ENCODE peak calls at places on chromosomes 3 and 15, in seven cellular contexts. J is LHCN-M2; L is choroid plexus epithelial cell; W is hypothalamus; K is Calu3; D is stimulated activated CD8-positive, alpha-beta memory T cell treated with anti-CD3 and anti-CD28 coated beads, Interleukin-7, amount 100 ng/mL, for 4 hours; H is NCI-H1930. O is an unnamed sample.

GRCh38 chr3:127632035-127632434 is 3.0 kb downstream of the PODXL2 start:
- DNase-seq in J (no peak), L (no peak), W (no peak), K (no peak), D (no peak), H (no peak), O (no peak)

GRCh38 chr3:187968883-187969580 is 184.9 kb upstream of the LPP start:
- DNase-seq in D (no peak), H (no peak), J (peak; percentile 45), L (peak; percentile 93), W (no peak), K (peak; percentile 71), O (no peak)

GRCh38 chr3:138409171-138409570 is 25.2 kb upstream of the ESYT3 start:
- DNase-seq in L (no peak), H (no peak), W (no peak), J (no peak), K (no peak), D (no peak), O (no peak)

GRCh38 chr15:44427756-44428724 is 611 bp downstream of the CTDSPL2 start:
- DNase-seq in J (peak; percentile 77), H (peak; percentile 57), W (no peak), D (no peak), K (peak; percentile 41), L (peak; percentile 66), O (no peak)

GRCh38 chr3:121152573-121152972 is 244.6 kb downstream of the STXBP5L start:
- DNase-seq in K (no peak), L (peak; percentile 5), J (peak; percentile 0), H (no peak), D (no peak), W (no peak), O (no peak)

GRCh38 chr3:40167958-40168357 is 141.5 kb upstream of the EIF1B start:
- DNase-seq in K (no peak), J (no peak), W (no peak), H (no peak), L (no peak), D (no peak), O (no peak)

GRCh38 chr3:175956964-175957363 is 1097.8 kb downstream of the NAALADL2 start:
- DNase-seq in H (no peak), J (peak; percentile 11), D (no peak), L (peak; percentile 35), W (no peak), K (peak; percentile 14), O (no peak)

GRCh38 chr3:71163216-71163918 is 420.2 kb downstream of the FOXP1 start:
- DNase-seq in L (peak; percentile 82), K (no peak), W (no peak), H (no peak), D (no peak), J (no peak), O (no peak)

GRCh38 chr3:4006288-4006687 is 207.1 kb downstream of the LRRN1 start:
- DNase-seq in W (no peak), K (no peak), H (no peak), D (no peak), L (no peak), J (no peak), O (no peak)

O was measured in K562.